ENCODE peak calls at places on chromosomes 7 and 10, in nine cellular contexts. M, N, E, F, U, P, Y, H and T are unnamed samples.

GRCh38 chr7:158495780-158496179 is 91.8 kb downstream of the PTPRN2 start:
- DNase-seq in F (peak), P (no peak), H (peak), E (no peak), M (no peak), Y (peak), N (no peak), U (peak), T (no peak)

GRCh38 chr7:91233201-91233600 is 31.0 kb upstream of the FZD1 start:
- DNase-seq in F (no peak), M (no peak), H (no peak), N (no peak), Y (no peak), E (no peak), U (no peak), P (no peak), T (no peak)

GRCh38 chr7:1400351-1400750 is 58.9 kb downstream of the MICALL2 start:
- DNase-seq in P (no peak), U (peak), H (no peak), F (no peak), Y (no peak), N (no peak), M (no peak), E (no peak), T (no peak)

GRCh38 chr7:51123322-51124021 is 193.1 kb downstream of the COBL start:
- DNase-seq in E (no peak), U (no peak), P (peak), M (no peak), H (peak), F (peak), Y (peak), N (peak), T (peak)

GRCh38 chr10:67666416-67667043 is 29.5 kb downstream of the CTNNA3 start:
- DNase-seq in Y (peak), P (peak), H (peak), M (peak), F (peak), N (peak), U (peak), E (no peak), T (no peak)

GRCh38 chr10:15737635-15738034 is 17.9 kb upstream of the ITGA8 start:
- DNase-seq in E (no peak), N (no peak), M (no peak), P (no peak), F (peak), U (peak), Y (no peak), H (peak), T (no peak)

GRCh38 chr10:48811917-48812316 is 127.2 kb downstream of the WDFY4 start:
- DNase-seq in M (no peak), E (no peak), N (no peak), Y (no peak), U (no peak), H (peak), P (no peak), F (no peak), T (no peak)

GRCh38 chr10:3419719-3420495 is 247.3 kb upstream of the PITRM1 start:
- DNase-seq in Y (no peak), M (no peak), F (no peak), H (no peak), E (no peak), U (no peak), P (no peak), N (no peak), T (no peak)

GRCh38 chr10:88080213-88080612 is 216.8 kb downstream of the PTEN start:
- DNase-seq in Y (no peak), F (no peak), M (no peak), H (peak), E (no peak), N (no peak), U (no peak), P (peak), T (no peak)

GRCh38 chr10:359762-360161 is 224.5 kb downstream of the ZMYND11 start:
- DNase-seq in N (no peak), U (no peak), E (no peak), Y (no peak), P (no peak), M (no peak), F (no peak), H (no peak), T (no peak)

GRCh38 chr7:13830604-13830915 is 158.9 kb downstream of the ETV1 start:
- DNase-seq in N (peak), E (no peak), H (peak), Y (no peak), U (no peak), F (no peak), P (peak), M (no peak), T (no peak)

GRCh38 chr10:86191686-86192085 is 174.9 kb downstream of the GRID1 start:
- DNase-seq in Y (no peak), P (no peak), E (no peak), F (no peak), U (no peak), M (no peak), N (no peak), H (no peak), T (no peak)

GRCh38 chr7:74479961-74480829 is 26.5 kb downstream of the GTF2IRD1 start:
- DNase-seq in M (no peak), F (no peak), E (no peak), H (peak), N (peak), U (peak), P (peak), Y (no peak), T (peak)

GRCh38 chr7:13057462-13058200 is 370.2 kb downstream of the ARL4A start:
- DNase-seq in P (peak), U (no peak), N (no peak), E (peak), H (no peak), Y (no peak), M (no peak), F (no peak), T (no peak)

GRCh38 chr7:98657736-98658135 is 40.7 kb downstream of the NPTX2 start:
- DNase-seq in M (no peak), N (no peak), U (no peak), Y (no peak), H (no peak), F (no peak), P (no peak), E (no peak), T (no peak)

GRCh38 chr7:46201966-46202365 is 280.9 kb upstream of the IGFBP3 start:
- DNase-seq in F (no peak), H (peak), N (no peak), P (no peak), M (no peak), U (no peak), E (no peak), Y (no peak), T (no peak)

GRCh38 chr10:21080246-21080645 is 183.1 kb upstream of the NEBL start:
- DNase-seq in Y (no peak), U (no peak), M (no peak), E (no peak), P (no peak), N (peak), H (peak), F (no peak), T (no peak)

GRCh38 chr7:90642978-90643377 is 46.9 kb downstream of the CDK14 start:
- DNase-seq in H (no peak), N (no peak), P (no peak), U (peak), M (no peak), F (no peak), Y (no peak), E (no peak), T (no peak)

GRCh38 chr10:77163670-77164348 is 473.8 kb downstream of the KCNMA1 start:
- DNase-seq in H (peak), M (no peak), N (peak), P (peak), E (no peak), Y (peak), U (peak), F (peak), T (no peak)

GRCh38 chr7:954330-955238 is at the start of gene ADAP1:
- DNase-seq in U (peak), F (peak), N (peak), P (peak), E (no peak), H (peak), Y (no peak), M (peak), T (peak)

GRCh38 chr7:141676618-141677017 is 25.3 kb downstream of the DENND11 start:
- DNase-seq in F (peak), U (no peak), H (peak), E (no peak), P (no peak), Y (no peak), M (no peak), N (peak), T (no peak)

GRCh38 chr7:133360201-133360600 is 107.3 kb downstream of the EXOC4 start:
- DNase-seq in H (no peak), U (peak), F (no peak), E (no peak), M (no peak), P (no peak), Y (no peak), N (no peak), T (no peak)

GRCh38 chr10:52778511-52779392 is 6.2 kb upstream of the MBL2 start:
- DNase-seq in P (no peak), U (peak), Y (peak), F (peak), H (peak), N (no peak), M (no peak), E (no peak), T (no peak)

GRCh38 chr7:66522518-66522917 is 106.2 kb upstream of the KCTD7 start:
- DNase-seq in N (no peak), E (no peak), H (peak), P (no peak), Y (no peak), U (no peak), M (no peak), F (peak), T (no peak)

GRCh38 chr7:156475666-156476065 is 164.9 kb upstream of the RNF32 start:
- DNase-seq in N (no peak), H (peak), M (no peak), E (no peak), F (peak), Y (peak), U (peak), P (peak), T (peak)

GRCh38 chr10:119742988-119743646 is 17.3 kb downstream of the INPP5F start:
- DNase-seq in P (no peak), M (no peak), Y (no peak), N (no peak), E (no peak), F (no peak), U (no peak), H (no peak), T (no peak)

GRCh38 chr10:120705306-120705705 is 145.9 kb upstream of the WDR11 start:
- DNase-seq in N (no peak), Y (no peak), U (no peak), P (no peak), E (no peak), F (no peak), M (no peak), H (no peak), T (no peak)

GRCh38 chr7:148699024-148699771 is 495 bp downstream of the CUL1 start:
- DNase-seq in H (peak), E (no peak), P (peak), N (peak), Y (no peak), F (peak), U (peak), M (peak), T (peak)

GRCh38 chr7:121475806-121476205 is 79.7 kb upstream of the FAM3C start:
- DNase-seq in U (no peak), Y (no peak), H (no peak), P (no peak), N (no peak), F (no peak), E (no peak), M (no peak), T (peak)

GRCh38 chr10:89346264-89346971 is 18.6 kb downstream of the IFIT3 start:
- DNase-seq in F (peak), Y (no peak), M (no peak), E (no peak), U (peak), H (peak), N (peak), P (no peak), T (no peak)

GRCh38 chr10:75703191-75703861 is 271.9 kb downstream of the LRMDA start:
- DNase-seq in U (no peak), N (no peak), M (no peak), Y (no peak), P (no peak), E (no peak), H (no peak), F (no peak), T (no peak)

GRCh38 chr7:54409917-54410316 is 132.3 kb upstream of the VSTM2A start:
- DNase-seq in Y (no peak), H (no peak), N (no peak), E (no peak), P (no peak), U (no peak), F (no peak), M (no peak), T (no peak)

GRCh38 chr7:146146866-146147265 is 30.3 kb downstream of the CNTNAP2 start:
- DNase-seq in U (no peak), H (peak), E (no peak), P (peak), F (peak), M (no peak), N (no peak), Y (no peak), T (no peak)

GRCh38 chr10:31034041-31034918 is 2.6 kb upstream of the ZNF438 start:
- DNase-seq in P (peak), N (peak), U (no peak), E (no peak), F (peak), H (peak), M (no peak), Y (no peak), T (no peak)

GRCh38 chr10:11533328-11533781 is 78.1 kb downstream of the USP6NL start:
- DNase-seq in H (peak), F (no peak), E (no peak), N (peak), Y (no peak), P (peak), M (peak), U (peak), T (no peak)

GRCh38 chr7:105218215-105218614 is 170.5 kb downstream of the SRPK2 start:
- DNase-seq in P (no peak), Y (peak), F (peak), N (peak), U (peak), H (peak), M (no peak), E (no peak), T (no peak)

GRCh38 chr10:104329754-104330153 is 8.5 kb downstream of the ITPRIP start:
- DNase-seq in M (no peak), H (peak), N (peak), F (peak), P (peak), Y (peak), E (no peak), U (no peak), T (peak)

GRCh38 chr7:12092499-12093130 is 118.5 kb upstream of the TMEM106B start:
- DNase-seq in P (no peak), M (no peak), N (no peak), U (no peak), Y (no peak), E (no peak), F (no peak), H (no peak), T (peak)

GRCh38 chr7:91285966-91286365 is 21.7 kb downstream of the FZD1 start:
- DNase-seq in Y (no peak), E (no peak), M (no peak), H (peak), P (no peak), N (no peak), F (no peak), U (no peak), T (no peak)

GRCh38 chr7:27835408-27835807 is 95.4 kb downstream of the TAX1BP1 start:
- DNase-seq in P (peak), U (no peak), N (no peak), Y (no peak), M (no peak), H (no peak), E (no peak), F (no peak), T (no peak)

GRCh38 chr7:102272075-102272916 is 14.4 kb upstream of the SH2B2 start:
- DNase-seq in N (peak), Y (peak), U (peak), P (peak), F (peak), E (no peak), H (peak), M (peak), T (peak)
- H3K9ac ChIP-seq in N (no peak), Y (no peak), U (no peak), P (peak), F (no peak), E (no peak), H (no peak), M (no peak), T (no peak)

GRCh38 chr10:109969907-109970306 is 37.9 kb upstream of the ADD3 start:
- DNase-seq in M (no peak), N (no peak), P (no peak), Y (no peak), F (no peak), U (no peak), H (no peak), E (no peak), T (no peak)

GRCh38 chr10:109968954-109969644 is 38.7 kb upstream of the ADD3 start:
- DNase-seq in H (no peak), U (peak), M (no peak), N (no peak), E (no peak), Y (no peak), F (no peak), P (peak), T (no peak)

GRCh38 chr10:109967739-109968088 is 40.1 kb upstream of the ADD3 start:
- DNase-seq in E (no peak), F (no peak), Y (no peak), M (no peak), N (no peak), P (no peak), U (no peak), H (no peak), T (no peak)

GRCh38 chr10:109964318-109964717 is 41.0 kb upstream of the XPNPEP1 start:
- DNase-seq in F (no peak), P (no peak), U (no peak), H (no peak), N (no peak), E (no peak), M (no peak), Y (no peak), T (no peak)

GRCh38 chr10:109966961-109967738 is 40.6 kb upstream of the ADD3 start:
- DNase-seq in E (no peak), U (peak), Y (no peak), F (peak), H (peak), M (no peak), N (no peak), P (peak), T (no peak)
- H3K9ac ChIP-seq in E (no peak), U (no peak), Y (no peak), F (peak), H (peak), M (no peak), N (no peak), P (peak), T (no peak)

GRCh38 chr7:43649755-43650274 is 66.9 kb downstream of the STK17A start:
- DNase-seq in E (peak), M (no peak), P (peak), H (no peak), F (peak), U (peak), N (peak), Y (no peak), T (no peak)

GRCh38 chr7:43650457-43651052 is 67.6 kb downstream of the STK17A start:
- DNase-seq in Y (no peak), U (peak), M (no peak), N (no peak), F (peak), H (peak), E (no peak), P (peak), T (no peak)

GRCh38 chr7:43647314-43647691 is 64.4 kb downstream of the STK17A start:
- DNase-seq in H (peak), P (peak), E (no peak), N (no peak), M (no peak), U (peak), Y (no peak), F (no peak), T (no peak)

GRCh38 chr7:43647772-43648643 is 65.1 kb downstream of the STK17A start:
- DNase-seq in N (peak), Y (peak), M (no peak), E (peak), U (peak), P (peak), F (peak), H (peak), T (peak)

GRCh38 chr7:43648725-43649406 is 66.0 kb downstream of the STK17A start:
- DNase-seq in P (peak), H (peak), M (no peak), F (peak), N (peak), E (peak), Y (no peak), U (no peak), T (no peak)
- H3K9ac ChIP-seq in P (peak), H (peak), M (no peak), F (peak), N (peak), E (peak), Y (peak), U (no peak), T (peak)

GRCh38 chr7:100464791-100465190 is 731 bp upstream of the SPACDR start:
- DNase-seq in H (no peak), E (no peak), Y (no peak), P (no peak), M (no peak), F (no peak), N (no peak), U (no peak), T (no peak)

GRCh38 chr7:100467638-100468373 is 3.7 kb upstream of the SPACDR start:
- DNase-seq in U (no peak), P (no peak), E (no peak), Y (no peak), H (no peak), M (peak), N (no peak), F (no peak), T (peak)

GRCh38 chr7:100465702-100466311 is 1.7 kb upstream of the SPACDR start:
- DNase-seq in F (peak), Y (no peak), N (no peak), H (peak), E (no peak), M (peak), U (peak), P (peak), T (peak)

GRCh38 chr7:100465299-100465698 is 1.2 kb upstream of the SPACDR start:
- DNase-seq in F (peak), N (no peak), M (no peak), H (peak), E (no peak), U (no peak), P (no peak), Y (no peak), T (no peak)

GRCh38 chr7:100466830-100467605 is 3.0 kb upstream of the SPACDR start:
- DNase-seq in H (no peak), Y (no peak), E (no peak), P (no peak), U (no peak), N (no peak), F (no peak), M (no peak), T (no peak)
- H3K9ac ChIP-seq in H (no peak), Y (no peak), E (no peak), P (no peak), U (no peak), N (no peak), F (no peak), M (no peak), T (no peak)

GRCh38 chr10:62584726-62585125 is 210.6 kb downstream of the ZNF365 start:
- DNase-seq in M (no peak), P (peak), F (no peak), E (no peak), Y (no peak), N (peak), H (peak), U (no peak), T (no peak)
- H3K9ac ChIP-seq in M (no peak), P (peak), F (no peak), E (no peak), Y (no peak), N (no peak), H (no peak), U (no peak), T (no peak)

DNA sequence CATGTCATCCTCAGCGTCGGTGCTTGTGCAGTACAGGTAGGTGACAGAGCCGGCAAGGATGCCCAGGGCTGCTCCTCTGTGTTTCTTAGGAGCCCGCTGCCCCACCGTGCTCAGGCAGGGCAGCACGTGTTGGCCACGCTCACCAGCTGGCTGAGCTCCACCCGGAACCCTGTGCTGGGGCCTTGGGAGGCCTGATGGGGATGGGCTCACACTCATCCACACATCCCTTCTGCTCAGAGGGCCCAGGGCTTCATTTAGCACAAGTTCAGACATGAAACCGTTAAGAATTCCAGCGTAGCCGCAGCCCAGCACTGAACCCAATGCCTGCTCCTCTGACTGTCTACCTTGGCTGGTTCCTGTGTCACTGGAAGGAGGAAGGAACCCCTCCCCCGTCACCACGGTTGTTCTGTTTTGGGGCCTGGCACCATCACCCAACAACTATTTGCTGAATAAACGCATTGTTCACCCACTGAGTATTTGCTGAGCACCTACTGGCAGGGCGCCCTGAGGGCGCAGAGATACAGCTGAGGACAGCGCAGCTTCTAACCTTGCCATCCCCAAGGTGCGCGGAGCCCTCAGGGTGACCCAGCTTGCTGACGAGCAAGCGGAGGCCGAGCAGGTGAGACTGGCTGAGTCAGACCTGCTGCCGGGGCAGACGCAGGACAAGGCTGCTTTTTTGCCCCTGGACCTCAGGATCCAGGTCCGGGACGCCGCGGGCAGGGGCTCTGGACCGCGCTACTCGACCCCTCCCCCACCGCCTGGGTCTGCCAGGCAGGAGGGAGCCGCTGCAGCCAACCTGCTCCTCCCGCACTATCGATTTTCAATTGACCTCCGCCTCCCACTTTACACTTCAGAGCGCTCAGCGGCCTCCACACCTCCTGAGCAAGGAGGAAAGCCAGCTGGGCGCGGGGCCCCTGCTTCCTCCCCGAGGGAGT is 50.6 kb upstream of the RET start:
- DNase-seq in E (no peak), F (peak), M (no peak), P (no peak), U (peak), H (no peak), Y (no peak), N (peak), T (no peak)
- H3K9ac ChIP-seq in E (no peak), F (no peak), M (no peak), P (no peak), U (peak), H (no peak), Y (no peak), N (no peak), T (no peak)